ENCODE peak calls at places on chromosomes 5 and 9, in nine cellular contexts. One of them, this sample, is unnamed.

GRCh38 chr9:16870606-16871357 is at the start of gene BNC2:
- DNase-seq in SK-N-SH: peak
- DNase-seq in H9: peak
- DNase-seq in osteoblast: peak
- DNase-seq in neural progenitor cell: peak
- DNase-seq in astrocyte: peak
- DNase-seq in IMR-90: peak
- DNase-seq in HCT116: no peak
- DNase-seq in fibroblast of lung: peak
- DNase-seq in this sample: no peak

GRCh38 chr9:125240649-125240999 is 519 bp downstream of the HSPA5 start:
- DNase-seq in SK-N-SH: no peak
- DNase-seq in IMR-90: no peak
- DNase-seq in neural progenitor cell: peak
- DNase-seq in HCT116: no peak
- DNase-seq in osteoblast: no peak
- DNase-seq in H9: no peak
- DNase-seq in astrocyte: no peak
- DNase-seq in fibroblast of lung: peak
- DNase-seq in this sample: peak

GRCh38 chr9:75147638-75148037 is 59.3 kb downstream of the OSTF1 start:
- DNase-seq in IMR-90: peak
- DNase-seq in astrocyte: peak
- DNase-seq in fibroblast of lung: no peak
- DNase-seq in H9: no peak
- DNase-seq in osteoblast: no peak
- DNase-seq in neural progenitor cell: no peak
- DNase-seq in SK-N-SH: no peak
- DNase-seq in HCT116: no peak
- DNase-seq in this sample: no peak

GRCh38 chr5:1380011-1380817 is 35.3 kb upstream of the CLPTM1L start:
- DNase-seq in IMR-90: peak
- DNase-seq in H9: peak
- DNase-seq in HCT116: no peak
- DNase-seq in osteoblast: peak
- DNase-seq in SK-N-SH: peak
- DNase-seq in fibroblast of lung: peak
- DNase-seq in astrocyte: no peak
- DNase-seq in neural progenitor cell: peak
- DNase-seq in this sample: peak

GRCh38 chr9:75979362-75979761 is 88.9 kb downstream of the PCSK5 start:
- DNase-seq in fibroblast of lung: no peak
- DNase-seq in HCT116: no peak
- DNase-seq in SK-N-SH: no peak
- DNase-seq in astrocyte: no peak
- DNase-seq in neural progenitor cell: no peak
- DNase-seq in H9: peak
- DNase-seq in IMR-90: peak
- DNase-seq in osteoblast: peak
- DNase-seq in this sample: no peak

GRCh38 chr9:99966720-99967119 is 60.3 kb downstream of the STX17 start:
- DNase-seq in astrocyte: peak
- DNase-seq in fibroblast of lung: peak
- DNase-seq in H9: peak
- DNase-seq in SK-N-SH: no peak
- DNase-seq in neural progenitor cell: peak
- DNase-seq in HCT116: peak
- DNase-seq in osteoblast: no peak
- DNase-seq in IMR-90: peak
- DNase-seq in this sample: peak

GRCh38 chr9:20770947-20771346 is 86.9 kb downstream of the FOCAD start:
- DNase-seq in astrocyte: no peak
- DNase-seq in osteoblast: no peak
- DNase-seq in H9: no peak
- DNase-seq in SK-N-SH: no peak
- DNase-seq in neural progenitor cell: no peak
- DNase-seq in IMR-90: no peak
- DNase-seq in HCT116: no peak
- DNase-seq in fibroblast of lung: no peak
- DNase-seq in this sample: no peak

GRCh38 chr9:122944960-122945888 is 4.4 kb downstream of the RABGAP1 start:
- DNase-seq in IMR-90: peak
- DNase-seq in H9: no peak
- DNase-seq in SK-N-SH: no peak
- DNase-seq in fibroblast of lung: peak
- DNase-seq in astrocyte: no peak
- DNase-seq in HCT116: no peak
- DNase-seq in neural progenitor cell: no peak
- DNase-seq in osteoblast: no peak
- DNase-seq in this sample: no peak

GRCh38 chr9:123473226-123473625 is 117.2 kb downstream of the CRB2 start:
- DNase-seq in H9: no peak
- DNase-seq in fibroblast of lung: no peak
- DNase-seq in osteoblast: no peak
- DNase-seq in neural progenitor cell: peak
- DNase-seq in IMR-90: no peak
- DNase-seq in astrocyte: no peak
- DNase-seq in SK-N-SH: peak
- DNase-seq in HCT116: no peak
- DNase-seq in this sample: no peak

GRCh38 chr9:137971477-137972138 is 94.0 kb downstream of the CACNA1B start:
- DNase-seq in HCT116: no peak
- DNase-seq in osteoblast: peak
- DNase-seq in H9: no peak
- DNase-seq in fibroblast of lung: no peak
- DNase-seq in IMR-90: no peak
- DNase-seq in astrocyte: no peak
- DNase-seq in SK-N-SH: peak
- DNase-seq in neural progenitor cell: no peak
- DNase-seq in this sample: no peak

GRCh38 chr5:86807046-86807712 is 189.4 kb downstream of the COX7C start:
- DNase-seq in SK-N-SH: no peak
- DNase-seq in IMR-90: no peak
- DNase-seq in osteoblast: no peak
- DNase-seq in astrocyte: no peak
- DNase-seq in fibroblast of lung: no peak
- DNase-seq in HCT116: no peak
- DNase-seq in neural progenitor cell: no peak
- DNase-seq in H9: no peak
- DNase-seq in this sample: no peak

GRCh38 chr5:67577424-67577823 is 380.8 kb upstream of the CD180 start:
- DNase-seq in fibroblast of lung: peak
- DNase-seq in neural progenitor cell: no peak
- DNase-seq in osteoblast: peak
- DNase-seq in IMR-90: peak
- DNase-seq in H9: no peak
- DNase-seq in HCT116: no peak
- DNase-seq in astrocyte: peak
- DNase-seq in SK-N-SH: no peak
- DNase-seq in this sample: peak

GRCh38 chr5:142360607-142361120 is 35.8 kb upstream of the SPRY4 start:
- DNase-seq in osteoblast: peak
- DNase-seq in neural progenitor cell: peak
- DNase-seq in fibroblast of lung: peak
- DNase-seq in H9: peak
- DNase-seq in IMR-90: peak
- DNase-seq in astrocyte: peak
- DNase-seq in HCT116: peak
- DNase-seq in SK-N-SH: peak
- DNase-seq in this sample: no peak

DNA sequence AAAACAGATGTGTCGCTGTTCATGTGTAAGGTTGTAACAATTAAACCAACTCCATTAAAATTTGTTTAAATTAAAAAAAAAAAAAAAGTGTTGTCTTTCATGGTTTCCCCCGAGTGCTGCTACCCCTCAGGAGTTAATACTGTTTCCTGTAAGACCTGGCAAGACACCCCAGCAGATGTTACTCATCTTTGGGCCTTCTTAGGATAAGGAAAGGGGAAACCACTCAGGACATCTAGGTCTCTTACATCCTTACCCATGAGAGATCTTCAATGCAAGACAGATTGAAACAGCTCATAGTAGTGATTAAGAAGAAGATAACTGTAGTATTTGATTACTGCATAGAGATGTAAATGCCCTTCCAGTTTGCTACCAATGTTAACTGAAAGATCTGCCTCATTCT is 33.5 kb upstream of the F2R start:
- DNase-seq in HCT116: no peak
- DNase-seq in IMR-90: peak
- DNase-seq in osteoblast: no peak
- DNase-seq in astrocyte: no peak
- DNase-seq in SK-N-SH: no peak
- DNase-seq in neural progenitor cell: no peak
- DNase-seq in H9: no peak
- DNase-seq in fibroblast of lung: no peak
- DNase-seq in this sample: no peak
- TF ChIP-seq CTCF in HCT116: no peak
- TF ChIP-seq CTCF in IMR-90: no peak
- TF ChIP-seq CTCF in osteoblast: no peak
- TF ChIP-seq CTCF in astrocyte: no peak
- TF ChIP-seq CTCF in SK-N-SH: no peak
- TF ChIP-seq CTCF in neural progenitor cell: no peak
- TF ChIP-seq CTCF in H9: no peak
- TF ChIP-seq CTCF in fibroblast of lung: no peak
- TF ChIP-seq CTCF in this sample: no peak

GRCh38 chr5:8844206-8844605 is 701.7 kb downstream of the SEMA5A start:
- DNase-seq in neural progenitor cell: no peak
- DNase-seq in fibroblast of lung: peak
- DNase-seq in SK-N-SH: no peak
- DNase-seq in astrocyte: no peak
- DNase-seq in H9: no peak
- DNase-seq in osteoblast: peak
- DNase-seq in HCT116: no peak
- DNase-seq in IMR-90: no peak
- DNase-seq in this sample: no peak

GRCh38 chr5:8844847-8845246 is 701.0 kb downstream of the SEMA5A start:
- DNase-seq in HCT116: no peak
- DNase-seq in neural progenitor cell: no peak
- DNase-seq in osteoblast: peak
- DNase-seq in fibroblast of lung: no peak
- DNase-seq in IMR-90: peak
- DNase-seq in SK-N-SH: no peak
- DNase-seq in H9: no peak
- DNase-seq in astrocyte: no peak
- DNase-seq in this sample: no peak

GRCh38 chr5:8845316-8845715 is 700.6 kb downstream of the SEMA5A start:
- DNase-seq in osteoblast: peak
- DNase-seq in HCT116: no peak
- DNase-seq in neural progenitor cell: no peak
- DNase-seq in fibroblast of lung: peak
- DNase-seq in IMR-90: peak
- DNase-seq in astrocyte: peak
- DNase-seq in SK-N-SH: no peak
- DNase-seq in H9: no peak
- DNase-seq in this sample: peak

GRCh38 chr5:8843766-8844165 is 702.1 kb downstream of the SEMA5A start:
- DNase-seq in IMR-90: peak
- DNase-seq in HCT116: no peak
- DNase-seq in H9: no peak
- DNase-seq in SK-N-SH: no peak
- DNase-seq in neural progenitor cell: peak
- DNase-seq in fibroblast of lung: peak
- DNase-seq in osteoblast: peak
- DNase-seq in astrocyte: peak
- DNase-seq in this sample: no peak

GRCh38 chr5:8842906-8843590 is 702.8 kb downstream of the SEMA5A start:
- DNase-seq in H9: no peak
- DNase-seq in HCT116: no peak
- DNase-seq in fibroblast of lung: peak
- DNase-seq in IMR-90: peak
- DNase-seq in neural progenitor cell: peak
- DNase-seq in osteoblast: peak
- DNase-seq in SK-N-SH: peak
- DNase-seq in astrocyte: no peak
- DNase-seq in this sample: peak
- H2AFZ ChIP-seq in H9: no peak
- H2AFZ ChIP-seq in HCT116: no peak
- H2AFZ ChIP-seq in fibroblast of lung: no peak
- H2AFZ ChIP-seq in IMR-90: peak
- H2AFZ ChIP-seq in neural progenitor cell: no peak
- H2AFZ ChIP-seq in osteoblast: peak
- H2AFZ ChIP-seq in SK-N-SH: no peak
- H2AFZ ChIP-seq in astrocyte: no peak
- H2AFZ ChIP-seq in this sample: no peak

GRCh38 chr5:125578551-125578950 is 832.1 kb upstream of the ZNF608 start:
- DNase-seq in H9: no peak
- DNase-seq in osteoblast: no peak
- DNase-seq in astrocyte: peak
- DNase-seq in neural progenitor cell: no peak
- DNase-seq in fibroblast of lung: no peak
- DNase-seq in HCT116: no peak
- DNase-seq in IMR-90: no peak
- DNase-seq in SK-N-SH: no peak
- DNase-seq in this sample: no peak

GRCh38 chr5:125576823-125577222 is 830.4 kb upstream of the ZNF608 start:
- DNase-seq in H9: no peak
- DNase-seq in SK-N-SH: no peak
- DNase-seq in osteoblast: no peak
- DNase-seq in fibroblast of lung: no peak
- DNase-seq in IMR-90: no peak
- DNase-seq in neural progenitor cell: no peak
- DNase-seq in HCT116: no peak
- DNase-seq in astrocyte: no peak
- DNase-seq in this sample: no peak

GRCh38 chr5:125575561-125576504 is 829.4 kb upstream of the ZNF608 start:
- DNase-seq in neural progenitor cell: peak
- DNase-seq in SK-N-SH: peak
- DNase-seq in HCT116: no peak
- DNase-seq in IMR-90: no peak
- DNase-seq in fibroblast of lung: peak
- DNase-seq in osteoblast: no peak
- DNase-seq in H9: peak
- DNase-seq in astrocyte: no peak
- DNase-seq in this sample: no peak
- TF ChIP-seq CTCF in neural progenitor cell: no peak
- TF ChIP-seq CTCF in SK-N-SH: no peak
- TF ChIP-seq CTCF in HCT116: no peak
- TF ChIP-seq CTCF in IMR-90: no peak
- TF ChIP-seq CTCF in fibroblast of lung: no peak
- TF ChIP-seq CTCF in osteoblast: no peak
- TF ChIP-seq CTCF in H9: peak
- TF ChIP-seq CTCF in astrocyte: no peak
- TF ChIP-seq CTCF in this sample: no peak

DNA sequence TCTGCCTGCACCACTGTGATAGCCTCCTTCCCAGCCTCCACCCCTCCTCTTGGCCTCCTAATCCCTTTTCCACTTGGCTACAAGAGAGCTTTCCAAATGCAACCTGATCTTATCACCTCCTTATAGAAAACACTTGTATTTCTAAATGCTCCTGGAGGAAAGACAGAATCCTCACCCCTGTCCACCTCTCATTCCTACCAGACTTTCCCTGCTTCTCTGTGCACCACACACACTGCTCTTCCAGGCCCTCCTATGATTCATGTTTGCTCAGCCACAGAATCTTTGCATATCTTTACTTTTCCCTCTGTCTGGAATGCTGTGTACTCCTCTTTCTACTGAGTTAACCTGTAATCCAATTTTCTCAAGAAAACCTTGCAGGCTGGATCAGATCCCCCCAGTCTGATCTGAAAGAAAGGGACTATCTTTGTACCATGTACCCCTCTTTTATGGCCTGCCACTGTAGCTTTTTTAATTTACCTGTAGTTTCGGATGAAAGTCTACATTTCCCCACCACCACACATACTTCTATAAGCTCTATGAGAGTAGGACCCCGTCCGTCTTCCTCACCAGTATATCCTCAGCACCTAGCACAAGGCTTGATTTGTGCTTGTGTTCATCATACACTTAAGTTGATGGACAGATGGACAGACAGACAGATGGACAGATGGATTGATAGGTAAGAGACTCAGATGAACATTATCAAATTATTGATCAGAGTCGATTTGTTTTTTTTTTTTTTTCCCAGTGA is 95.3 kb downstream of the GALNT10 start:
- DNase-seq in fibroblast of lung: no peak
- DNase-seq in HCT116: no peak
- DNase-seq in IMR-90: peak
- DNase-seq in osteoblast: no peak
- DNase-seq in neural progenitor cell: peak
- DNase-seq in H9: no peak
- DNase-seq in SK-N-SH: no peak
- DNase-seq in astrocyte: peak
- DNase-seq in this sample: no peak
- H2AFZ ChIP-seq in fibroblast of lung: no peak
- H2AFZ ChIP-seq in HCT116: no peak
- H2AFZ ChIP-seq in IMR-90: no peak
- H2AFZ ChIP-seq in osteoblast: no peak
- H2AFZ ChIP-seq in neural progenitor cell: no peak
- H2AFZ ChIP-seq in H9: no peak
- H2AFZ ChIP-seq in SK-N-SH: no peak
- H2AFZ ChIP-seq in astrocyte: no peak
- H2AFZ ChIP-seq in this sample: no peak